ENCODE peak calls at places on chromosomes 1 and 21, in five cellular contexts. One of them, this sample, is unnamed.

GRCh38 chr1:75136158-75136815 is 2.1 kb downstream of the LHX8 start:
- DNase-seq in tibial artery: no peak
- DNase-seq in pancreas: no peak
- DNase-seq in CD8-positive, alpha-beta T cell: no peak
- DNase-seq in WTC11: peak
- DNase-seq in this sample: peak

GRCh38 chr1:117697220-117697781 is 91.5 kb downstream of the TENT5C start:
- DNase-seq in pancreas: no peak
- DNase-seq in CD8-positive, alpha-beta T cell: no peak
- DNase-seq in tibial artery: no peak
- DNase-seq in WTC11: no peak
- DNase-seq in this sample: no peak

GRCh38 chr1:38615680-38616079 is 243.9 kb downstream of the RRAGC start:
- DNase-seq in tibial artery: no peak
- DNase-seq in WTC11: no peak
- DNase-seq in pancreas: no peak
- DNase-seq in CD8-positive, alpha-beta T cell: no peak
- DNase-seq in this sample: no peak

GRCh38 chr1:179175011-179175934 is 54.2 kb downstream of the ABL2 start:
- DNase-seq in WTC11: no peak
- DNase-seq in pancreas: no peak
- DNase-seq in CD8-positive, alpha-beta T cell: no peak
- DNase-seq in tibial artery: no peak
- DNase-seq in this sample: peak

GRCh38 chr1:97145321-97145956 is 423.9 kb downstream of the PTBP2 start:
- DNase-seq in CD8-positive, alpha-beta T cell: no peak
- DNase-seq in pancreas: no peak
- DNase-seq in tibial artery: no peak
- DNase-seq in WTC11: no peak
- DNase-seq in this sample: no peak

GRCh38 chr1:202162049-202162417 is 1.6 kb upstream of the PTPN7 start:
- DNase-seq in pancreas: no peak
- DNase-seq in tibial artery: no peak
- DNase-seq in CD8-positive, alpha-beta T cell: peak
- DNase-seq in WTC11: no peak
- DNase-seq in this sample: no peak

GRCh38 chr1:215004121-215004837 is 78.3 kb upstream of the KCNK2 start:
- DNase-seq in CD8-positive, alpha-beta T cell: no peak
- DNase-seq in WTC11: no peak
- DNase-seq in pancreas: no peak
- DNase-seq in tibial artery: no peak
- DNase-seq in this sample: no peak

GRCh38 chr21:43332872-43333300 is 94.0 kb downstream of the SIK1 start:
- DNase-seq in tibial artery: no peak
- DNase-seq in pancreas: no peak
- DNase-seq in WTC11: peak
- DNase-seq in CD8-positive, alpha-beta T cell: no peak
- DNase-seq in this sample: no peak

GRCh38 chr1:31072304-31072746 is 6.8 kb upstream of the PUM1 start:
- DNase-seq in tibial artery: no peak
- DNase-seq in WTC11: no peak
- DNase-seq in CD8-positive, alpha-beta T cell: no peak
- DNase-seq in pancreas: no peak
- DNase-seq in this sample: no peak

GRCh38 chr1:203133969-203134725 is 6.6 kb downstream of the ADORA1 start:
- DNase-seq in WTC11: no peak
- DNase-seq in pancreas: no peak
- DNase-seq in tibial artery: no peak
- DNase-seq in CD8-positive, alpha-beta T cell: no peak
- DNase-seq in this sample: no peak

GRCh38 chr1:40745180-40745579 is 38.4 kb upstream of the KCNQ4 start:
- DNase-seq in tibial artery: no peak
- DNase-seq in CD8-positive, alpha-beta T cell: no peak
- DNase-seq in pancreas: no peak
- DNase-seq in WTC11: no peak
- DNase-seq in this sample: no peak

GRCh38 chr21:36889401-36889800 is 77.1 kb downstream of the HLCS start:
- DNase-seq in pancreas: no peak
- DNase-seq in tibial artery: no peak
- DNase-seq in WTC11: no peak
- DNase-seq in CD8-positive, alpha-beta T cell: no peak
- DNase-seq in this sample: no peak

GRCh38 chr1:234533034-234533571 is 54.1 kb upstream of the TARBP1 start:
- DNase-seq in pancreas: peak
- DNase-seq in CD8-positive, alpha-beta T cell: no peak
- DNase-seq in WTC11: no peak
- DNase-seq in tibial artery: peak
- DNase-seq in this sample: no peak

GRCh38 chr1:88799433-88799832 is 91.9 kb downstream of the GTF2B start:
- DNase-seq in WTC11: no peak
- DNase-seq in CD8-positive, alpha-beta T cell: no peak
- DNase-seq in tibial artery: no peak
- DNase-seq in pancreas: no peak
- DNase-seq in this sample: no peak

GRCh38 chr1:175900171-175900570 is 156.8 kb upstream of the TNR start:
- DNase-seq in CD8-positive, alpha-beta T cell: no peak
- DNase-seq in pancreas: no peak
- DNase-seq in WTC11: no peak
- DNase-seq in tibial artery: no peak
- DNase-seq in this sample: no peak

GRCh38 chr1:67307251-67308060 is at the start of gene IL12RB2:
- DNase-seq in tibial artery: no peak
- DNase-seq in pancreas: peak
- DNase-seq in WTC11: peak
- DNase-seq in CD8-positive, alpha-beta T cell: peak
- DNase-seq in this sample: peak

GRCh38 chr1:116945996-116946395 is 36.3 kb downstream of the PTGFRN start:
- DNase-seq in pancreas: no peak
- DNase-seq in CD8-positive, alpha-beta T cell: no peak
- DNase-seq in tibial artery: no peak
- DNase-seq in WTC11: no peak
- DNase-seq in this sample: no peak

GRCh38 chr1:201488817-201489581 is 17.9 kb downstream of the CSRP1 start:
- DNase-seq in WTC11: no peak
- DNase-seq in tibial artery: peak
- DNase-seq in CD8-positive, alpha-beta T cell: no peak
- DNase-seq in pancreas: peak
- DNase-seq in this sample: no peak

GRCh38 chr1:248813546-248813945 is 12.2 kb downstream of the SH3BP5L start:
- DNase-seq in CD8-positive, alpha-beta T cell: no peak
- DNase-seq in WTC11: no peak
- DNase-seq in tibial artery: no peak
- DNase-seq in pancreas: no peak
- DNase-seq in this sample: no peak

GRCh38 chr1:9253706-9254105 is 19.1 kb downstream of the H6PD start:
- DNase-seq in tibial artery: no peak
- DNase-seq in WTC11: no peak
- DNase-seq in CD8-positive, alpha-beta T cell: no peak
- DNase-seq in pancreas: no peak
- DNase-seq in this sample: no peak

GRCh38 chr1:223269006-223269405 is 95.0 kb downstream of the SUSD4 start:
- DNase-seq in pancreas: no peak
- DNase-seq in WTC11: no peak
- DNase-seq in CD8-positive, alpha-beta T cell: no peak
- DNase-seq in tibial artery: no peak
- DNase-seq in this sample: no peak

GRCh38 chr1:215665212-215665611 is 98.1 kb downstream of the KCTD3 start:
- DNase-seq in WTC11: no peak
- DNase-seq in pancreas: no peak
- DNase-seq in tibial artery: no peak
- DNase-seq in CD8-positive, alpha-beta T cell: no peak
- DNase-seq in this sample: no peak

GRCh38 chr1:106910798-106911197 is 145.7 kb upstream of the PRMT6 start:
- DNase-seq in tibial artery: no peak
- DNase-seq in CD8-positive, alpha-beta T cell: no peak
- DNase-seq in pancreas: no peak
- DNase-seq in WTC11: no peak
- DNase-seq in this sample: no peak

GRCh38 chr1:2588661-2589330 is 2.2 kb downstream of the PRXL2B start:
- DNase-seq in tibial artery: no peak
- DNase-seq in CD8-positive, alpha-beta T cell: no peak
- DNase-seq in pancreas: no peak
- DNase-seq in WTC11: no peak
- DNase-seq in this sample: no peak

GRCh38 chr1:37437058-37437457 is 37.3 kb upstream of the ZC3H12A start:
- DNase-seq in tibial artery: no peak
- DNase-seq in pancreas: no peak
- DNase-seq in CD8-positive, alpha-beta T cell: no peak
- DNase-seq in WTC11: no peak
- DNase-seq in this sample: no peak

GRCh38 chr1:225597926-225598575 is 54.9 kb downstream of the ENAH start:
- DNase-seq in pancreas: no peak
- DNase-seq in WTC11: no peak
- DNase-seq in CD8-positive, alpha-beta T cell: no peak
- DNase-seq in tibial artery: no peak
- DNase-seq in this sample: no peak

GRCh38 chr1:3702990-3703728 is 49.1 kb upstream of the CCDC27 start:
- DNase-seq in tibial artery: no peak
- DNase-seq in pancreas: no peak
- DNase-seq in CD8-positive, alpha-beta T cell: no peak
- DNase-seq in WTC11: no peak
- DNase-seq in this sample: no peak

GRCh38 chr1:73674945-73675561 is 522.9 kb downstream of the LRRIQ3 start:
- DNase-seq in pancreas: no peak
- DNase-seq in WTC11: no peak
- DNase-seq in CD8-positive, alpha-beta T cell: no peak
- DNase-seq in tibial artery: no peak
- DNase-seq in this sample: no peak

GRCh38 chr1:9281907-9282306 is 10.8 kb upstream of the SPSB1 start:
- DNase-seq in WTC11: no peak
- DNase-seq in tibial artery: no peak
- DNase-seq in pancreas: no peak
- DNase-seq in CD8-positive, alpha-beta T cell: no peak
- DNase-seq in this sample: no peak

GRCh38 chr1:51331206-51332100 is 1.1 kb upstream of the TTC39A start:
- DNase-seq in WTC11: no peak
- DNase-seq in CD8-positive, alpha-beta T cell: no peak
- DNase-seq in pancreas: peak
- DNase-seq in tibial artery: no peak
- DNase-seq in this sample: no peak

GRCh38 chr1:216903389-216903754 is 180.1 kb upstream of the ESRRG start:
- DNase-seq in tibial artery: no peak
- DNase-seq in WTC11: no peak
- DNase-seq in CD8-positive, alpha-beta T cell: no peak
- DNase-seq in pancreas: no peak
- DNase-seq in this sample: no peak

GRCh38 chr1:204983881-204984280 is 59.1 kb upstream of the CNTN2 start:
- DNase-seq in pancreas: no peak
- DNase-seq in WTC11: no peak
- DNase-seq in CD8-positive, alpha-beta T cell: no peak
- DNase-seq in tibial artery: no peak
- DNase-seq in this sample: no peak
- TF ChIP-seq CTCF in pancreas: no peak
- TF ChIP-seq CTCF in WTC11: no peak
- TF ChIP-seq CTCF in CD8-positive, alpha-beta T cell: no peak
- TF ChIP-seq CTCF in tibial artery: no peak
- TF ChIP-seq CTCF in this sample: no peak

GRCh38 chr1:192367436-192367835 is 50.6 kb downstream of the RGS21 start:
- DNase-seq in WTC11: no peak
- DNase-seq in pancreas: no peak
- DNase-seq in CD8-positive, alpha-beta T cell: no peak
- DNase-seq in tibial artery: no peak
- DNase-seq in this sample: no peak

GRCh38 chr1:192357904-192358303 is 41.1 kb downstream of the RGS21 start:
- DNase-seq in CD8-positive, alpha-beta T cell: no peak
- DNase-seq in tibial artery: no peak
- DNase-seq in pancreas: no peak
- DNase-seq in WTC11: no peak
- DNase-seq in this sample: no peak

GRCh38 chr1:192358822-192359221 is 42.0 kb downstream of the RGS21 start:
- DNase-seq in tibial artery: no peak
- DNase-seq in WTC11: no peak
- DNase-seq in pancreas: no peak
- DNase-seq in CD8-positive, alpha-beta T cell: no peak
- DNase-seq in this sample: no peak

GRCh38 chr1:192363177-192363576 is 46.4 kb downstream of the RGS21 start:
- DNase-seq in CD8-positive, alpha-beta T cell: no peak
- DNase-seq in WTC11: no peak
- DNase-seq in pancreas: no peak
- DNase-seq in tibial artery: no peak
- DNase-seq in this sample: no peak
- TF ChIP-seq CTCF in CD8-positive, alpha-beta T cell: no peak
- TF ChIP-seq CTCF in WTC11: no peak
- TF ChIP-seq CTCF in pancreas: no peak
- TF ChIP-seq CTCF in tibial artery: no peak
- TF ChIP-seq CTCF in this sample: peak

GRCh38 chr1:26500488-26501175 is 28.4 kb downstream of the HMGN2 start:
- DNase-seq in WTC11: peak
- DNase-seq in tibial artery: no peak
- DNase-seq in CD8-positive, alpha-beta T cell: peak
- DNase-seq in pancreas: peak
- DNase-seq in this sample: peak
- TF ChIP-seq CTCF in WTC11: no peak
- TF ChIP-seq CTCF in tibial artery: no peak
- TF ChIP-seq CTCF in CD8-positive, alpha-beta T cell: peak
- TF ChIP-seq CTCF in pancreas: no peak
- TF ChIP-seq CTCF in this sample: no peak

GRCh38 chr1:204304067-204304466 is 55.7 kb downstream of the PLEKHA6 start:
- DNase-seq in pancreas: no peak
- DNase-seq in WTC11: peak
- DNase-seq in CD8-positive, alpha-beta T cell: no peak
- DNase-seq in tibial artery: no peak
- DNase-seq in this sample: no peak

GRCh38 chr1:204308023-204308628 is 51.6 kb downstream of the PLEKHA6 start:
- DNase-seq in WTC11: no peak
- DNase-seq in CD8-positive, alpha-beta T cell: no peak
- DNase-seq in pancreas: no peak
- DNase-seq in tibial artery: no peak
- DNase-seq in this sample: no peak

GRCh38 chr1:204306076-204306475 is 53.7 kb downstream of the PLEKHA6 start:
- DNase-seq in pancreas: no peak
- DNase-seq in CD8-positive, alpha-beta T cell: no peak
- DNase-seq in tibial artery: no peak
- DNase-seq in WTC11: no peak
- DNase-seq in this sample: no peak

GRCh38 chr1:204302769-204303168 is 57.0 kb downstream of the PLEKHA6 start:
- DNase-seq in CD8-positive, alpha-beta T cell: no peak
- DNase-seq in tibial artery: no peak
- DNase-seq in pancreas: no peak
- DNase-seq in WTC11: no peak
- DNase-seq in this sample: no peak

DNA sequence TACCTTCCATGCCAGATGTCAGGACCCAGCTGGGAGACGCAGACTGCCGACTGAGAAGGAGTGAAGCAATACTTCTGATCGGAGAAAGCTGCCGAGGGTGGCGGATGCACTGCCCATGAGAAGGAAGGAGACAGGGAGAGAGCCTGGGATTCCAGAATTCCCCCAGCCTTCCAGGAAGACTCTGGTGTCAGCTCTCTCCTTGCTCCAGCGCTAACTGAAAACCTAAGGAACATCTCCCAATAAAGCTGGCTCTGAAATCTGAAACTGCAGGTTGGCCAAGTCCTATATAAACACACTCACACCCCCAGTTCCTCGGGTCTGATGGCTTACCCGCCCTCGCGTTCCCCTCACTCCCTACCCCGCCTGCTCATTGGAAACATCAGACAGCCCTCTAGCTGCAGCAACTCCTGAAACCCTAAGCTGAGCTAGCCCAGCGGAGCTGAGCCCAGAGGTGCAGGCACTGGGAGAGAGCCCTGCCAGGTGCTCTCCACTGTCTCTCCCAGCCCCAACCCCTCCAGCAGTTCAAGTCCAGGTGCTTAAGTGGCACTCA is 52.3 kb downstream of the PLEKHA6 start:
- DNase-seq in tibial artery: peak
- DNase-seq in CD8-positive, alpha-beta T cell: no peak
- DNase-seq in WTC11: peak
- DNase-seq in pancreas: no peak
- DNase-seq in this sample: no peak
- TF ChIP-seq CTCF in tibial artery: no peak
- TF ChIP-seq CTCF in CD8-positive, alpha-beta T cell: no peak
- TF ChIP-seq CTCF in WTC11: no peak
- TF ChIP-seq CTCF in pancreas: no peak
- TF ChIP-seq CTCF in this sample: no peak